ENCODE peak calls at places on chromosomes 13 and 19, in seven cellular contexts. O, H, J, Y, D, U and T are unnamed samples.

GRCh38 chr13:25777509-25777908 is 274.3 kb downstream of the SHISA2 start:
- DNase-seq in Y (no peak), O (no peak), U (no peak), D (no peak), J (no peak), H (no peak), T (no peak)

GRCh38 chr19:31110331-31110730 is 238.9 kb downstream of the TSHZ3 start:
- DNase-seq in J (no peak), D (peak), Y (no peak), U (no peak), O (no peak), H (no peak), T (no peak)

GRCh38 chr19:43572172-43572588 is 3.1 kb downstream of the XRCC1 start:
- DNase-seq in H (no peak), O (no peak), Y (no peak), U (no peak), J (no peak), D (no peak), T (no peak)

GRCh38 chr13:47000166-47000565 is 103.3 kb upstream of the HTR2A start:
- DNase-seq in O (no peak), U (no peak), Y (no peak), J (no peak), H (no peak), D (no peak), T (no peak)

GRCh38 chr19:37999309-38000213 is 92.6 kb downstream of the SIPA1L3 start:
- DNase-seq in D (peak), J (peak), H (no peak), O (peak), Y (no peak), U (peak), T (peak)

GRCh38 chr13:42047561-42048322 is 706 bp upstream of the DGKH start:
- DNase-seq in U (no peak), J (no peak), D (peak), Y (no peak), O (no peak), H (peak), T (no peak)

GRCh38 chr13:38395505-38395803 is 45.8 kb downstream of the UFM1 start:
- DNase-seq in O (no peak), J (no peak), D (no peak), H (no peak), Y (no peak), U (no peak), T (no peak)

GRCh38 chr19:40369797-40370196 is 20.2 kb downstream of the HIPK4 start:
- DNase-seq in H (no peak), D (no peak), U (no peak), J (no peak), Y (no peak), O (no peak), T (no peak)

GRCh38 chr13:110524484-110525254 is 36.9 kb downstream of the RAB20 start:
- DNase-seq in O (no peak), Y (no peak), H (no peak), U (no peak), J (no peak), D (no peak), T (no peak)

GRCh38 chr13:114140131-114140908 is 7.9 kb upstream of the RASA3 start:
- DNase-seq in U (no peak), Y (peak), O (no peak), J (no peak), D (no peak), H (no peak), T (no peak)

GRCh38 chr13:79966502-79966901 is 374.4 kb downstream of the SPRY2 start:
- DNase-seq in O (no peak), U (no peak), D (no peak), H (no peak), Y (no peak), J (no peak), T (no peak)

GRCh38 chr13:114108894-114109293 is 23.5 kb downstream of the RASA3 start:
- DNase-seq in J (no peak), H (no peak), U (no peak), O (no peak), Y (no peak), D (no peak), T (no peak)

GRCh38 chr19:36163813-36164212 is 11.6 kb upstream of the COX7A1 start:
- DNase-seq in J (no peak), D (no peak), U (no peak), H (no peak), O (no peak), Y (no peak), T (no peak)

GRCh38 chr13:43874512-43875092 is 4.9 kb downstream of the CCDC122 start:
- DNase-seq in O (peak), H (peak), J (no peak), Y (no peak), U (no peak), D (peak), T (no peak)

GRCh38 chr13:114110091-114110829 is 22.2 kb downstream of the RASA3 start:
- DNase-seq in O (no peak), H (peak), D (no peak), Y (peak), U (no peak), J (no peak), T (no peak)

GRCh38 chr19:5624154-5624663 is 1.3 kb downstream of the SAFB start:
- DNase-seq in Y (no peak), O (no peak), J (no peak), U (no peak), D (peak), H (no peak), T (no peak)

GRCh38 chr13:69178000-69178399 is 929.6 kb upstream of the ATXN8OS start:
- DNase-seq in Y (no peak), D (no peak), H (no peak), O (no peak), J (no peak), U (no peak), T (no peak)

GRCh38 chr19:51417807-51418152 is 338 bp upstream of the SIGLEC10 start:
- DNase-seq in Y (no peak), H (no peak), O (no peak), J (no peak), U (no peak), D (no peak), T (no peak)

GRCh38 chr13:96020155-96020575 is 33.0 kb downstream of the UGGT2 start:
- DNase-seq in H (peak), O (peak), D (peak), Y (no peak), U (peak), J (peak), T (peak)

GRCh38 chr13:25836709-25837316 is 215.0 kb downstream of the SHISA2 start:
- DNase-seq in Y (no peak), D (no peak), H (no peak), O (no peak), J (no peak), U (no peak), T (no peak)

GRCh38 chr19:44512326-44513298 is 12.3 kb upstream of the ZNF180 start:
- DNase-seq in U (peak), D (peak), O (no peak), J (no peak), H (peak), Y (peak), T (no peak)

GRCh38 chr19:55703790-55704215 is 28.8 kb downstream of the EPN1 start:
- DNase-seq in O (no peak), D (peak), J (no peak), H (peak), Y (no peak), U (no peak), T (no peak)

GRCh38 chr19:17647071-17648020 is 40.8 kb downstream of the UNC13A start:
- DNase-seq in J (no peak), O (no peak), D (no peak), Y (no peak), U (no peak), H (no peak), T (no peak)

GRCh38 chr13:74210693-74211393 is 76.6 kb upstream of the KLF12 start:
- DNase-seq in J (peak), D (peak), O (peak), H (no peak), Y (no peak), U (peak), T (no peak)

GRCh38 chr19:10431943-10432735 is 11.8 kb downstream of the PDE4A start:
- DNase-seq in J (no peak), U (no peak), O (no peak), H (peak), Y (peak), D (peak), T (no peak)

GRCh38 chr19:29858000-29858596 is 46.3 kb downstream of the CCNE1 start:
- DNase-seq in H (peak), U (no peak), D (no peak), Y (no peak), J (no peak), O (no peak), T (no peak)

GRCh38 chr13:29702912-29703351 is 107.4 kb upstream of the SLC7A1 start:
- DNase-seq in O (peak), D (peak), H (no peak), U (peak), J (peak), Y (no peak), T (peak)

GRCh38 chr13:46775385-46776065 is 21.4 kb downstream of the ESD start:
- DNase-seq in J (no peak), U (no peak), Y (no peak), O (no peak), D (no peak), H (no peak), T (no peak)

GRCh38 chr19:22784051-22784450 is at the start of gene ZNF99:
- DNase-seq in O (no peak), D (no peak), J (no peak), H (no peak), U (no peak), Y (no peak), T (no peak)

GRCh38 chr19:2777952-2778683 is 5.0 kb downstream of the SGTA start:
- DNase-seq in J (no peak), D (no peak), H (no peak), O (no peak), Y (no peak), U (no peak), T (no peak)